ENCODE peak calls at places on chromosomes 11 and 22, in seven cellular contexts. One of them, this sample, is unnamed.

GRCh38 chr11:23021287-23021863 is 161.1 kb upstream of the CCDC179 start:
- DNase-seq in mammary epithelial cell: no peak
- DNase-seq in PC-9: peak
- DNase-seq in choroid plexus epithelial cell: peak
- DNase-seq in MM.1S: peak
- DNase-seq in A549: peak
- DNase-seq in GM12865: peak
- DNase-seq in this sample: peak

GRCh38 chr11:90639687-90640086 is 416.8 kb upstream of the CHORDC1 start:
- DNase-seq in mammary epithelial cell: peak
- DNase-seq in PC-9: no peak
- DNase-seq in choroid plexus epithelial cell: peak
- DNase-seq in MM.1S: no peak
- DNase-seq in A549: no peak
- DNase-seq in GM12865: no peak
- DNase-seq in this sample: no peak

GRCh38 chr11:135023499-135023898 is 611.5 kb upstream of the B3GAT1 start:
- DNase-seq in mammary epithelial cell: no peak
- DNase-seq in PC-9: no peak
- DNase-seq in choroid plexus epithelial cell: no peak
- DNase-seq in MM.1S: no peak
- DNase-seq in A549: no peak
- DNase-seq in GM12865: no peak
- DNase-seq in this sample: no peak

GRCh38 chr22:50250555-50251471 is at the start of gene HDAC10:
- DNase-seq in mammary epithelial cell: peak
- DNase-seq in PC-9: peak
- DNase-seq in choroid plexus epithelial cell: peak
- DNase-seq in MM.1S: peak
- DNase-seq in A549: no peak
- DNase-seq in GM12865: peak
- DNase-seq in this sample: peak

GRCh38 chr11:66237867-66238266 is 30.6 kb upstream of the RAB1B start:
- DNase-seq in mammary epithelial cell: no peak
- DNase-seq in PC-9: no peak
- DNase-seq in choroid plexus epithelial cell: no peak
- DNase-seq in MM.1S: no peak
- DNase-seq in A549: no peak
- DNase-seq in GM12865: no peak
- DNase-seq in this sample: no peak

GRCh38 chr22:21700822-21701221 is 34.8 kb downstream of the YPEL1 start:
- DNase-seq in mammary epithelial cell: no peak
- DNase-seq in PC-9: no peak
- DNase-seq in choroid plexus epithelial cell: no peak
- DNase-seq in MM.1S: no peak
- DNase-seq in A549: no peak
- DNase-seq in GM12865: no peak
- DNase-seq in this sample: no peak

GRCh38 chr11:78022397-78023396 is at the start of gene KCTD14:
- DNase-seq in mammary epithelial cell: peak
- DNase-seq in PC-9: peak
- DNase-seq in choroid plexus epithelial cell: no peak
- DNase-seq in MM.1S: no peak
- DNase-seq in A549: no peak
- DNase-seq in GM12865: peak
- DNase-seq in this sample: peak

GRCh38 chr22:23534851-23535717 is 45.0 kb downstream of the IGLL1 start:
- DNase-seq in mammary epithelial cell: no peak
- DNase-seq in PC-9: no peak
- DNase-seq in choroid plexus epithelial cell: no peak
- DNase-seq in MM.1S: no peak
- DNase-seq in A549: no peak
- DNase-seq in GM12865: no peak
- DNase-seq in this sample: no peak

GRCh38 chr11:86460461-86461404 is 86.0 kb downstream of the CCDC81 start:
- DNase-seq in mammary epithelial cell: no peak
- DNase-seq in PC-9: no peak
- DNase-seq in choroid plexus epithelial cell: peak
- DNase-seq in MM.1S: no peak
- DNase-seq in A549: no peak
- DNase-seq in GM12865: no peak
- DNase-seq in this sample: no peak

GRCh38 chr11:117831661-117832415 is 7.3 kb upstream of the FXYD2 start:
- DNase-seq in mammary epithelial cell: no peak
- DNase-seq in PC-9: no peak
- DNase-seq in choroid plexus epithelial cell: no peak
- DNase-seq in MM.1S: no peak
- DNase-seq in A549: no peak
- DNase-seq in GM12865: no peak
- DNase-seq in this sample: peak

GRCh38 chr22:30196141-30196866 is 50.3 kb downstream of the LIF start:
- DNase-seq in mammary epithelial cell: peak
- DNase-seq in PC-9: peak
- DNase-seq in choroid plexus epithelial cell: peak
- DNase-seq in MM.1S: no peak
- DNase-seq in A549: peak
- DNase-seq in GM12865: peak
- DNase-seq in this sample: peak

GRCh38 chr11:86369668-86370067 is 5.0 kb upstream of the CCDC81 start:
- DNase-seq in mammary epithelial cell: peak
- DNase-seq in PC-9: no peak
- DNase-seq in choroid plexus epithelial cell: no peak
- DNase-seq in MM.1S: no peak
- DNase-seq in A549: no peak
- DNase-seq in GM12865: no peak
- DNase-seq in this sample: no peak

GRCh38 chr22:30116362-30117117 is 36.3 kb downstream of the HORMAD2 start:
- DNase-seq in mammary epithelial cell: peak
- DNase-seq in PC-9: no peak
- DNase-seq in choroid plexus epithelial cell: peak
- DNase-seq in MM.1S: no peak
- DNase-seq in A549: no peak
- DNase-seq in GM12865: no peak
- DNase-seq in this sample: no peak

GRCh38 chr11:47163198-47163597 is 13.5 kb downstream of the ARFGAP2 start:
- DNase-seq in mammary epithelial cell: no peak
- DNase-seq in PC-9: no peak
- DNase-seq in choroid plexus epithelial cell: no peak
- DNase-seq in MM.1S: no peak
- DNase-seq in A549: no peak
- DNase-seq in GM12865: no peak
- DNase-seq in this sample: no peak

GRCh38 chr11:47162426-47162825 is 14.3 kb downstream of the ARFGAP2 start:
- DNase-seq in mammary epithelial cell: no peak
- DNase-seq in PC-9: no peak
- DNase-seq in choroid plexus epithelial cell: no peak
- DNase-seq in MM.1S: no peak
- DNase-seq in A549: no peak
- DNase-seq in GM12865: no peak
- DNase-seq in this sample: no peak

GRCh38 chr11:47161134-47161854 is 15.4 kb downstream of the ARFGAP2 start:
- DNase-seq in mammary epithelial cell: peak
- DNase-seq in PC-9: peak
- DNase-seq in choroid plexus epithelial cell: peak
- DNase-seq in MM.1S: peak
- DNase-seq in A549: peak
- DNase-seq in GM12865: peak
- DNase-seq in this sample: peak

GRCh38 chr11:47160753-47161133 is 15.9 kb downstream of the ARFGAP2 start:
- DNase-seq in mammary epithelial cell: no peak
- DNase-seq in PC-9: no peak
- DNase-seq in choroid plexus epithelial cell: no peak
- DNase-seq in MM.1S: no peak
- DNase-seq in A549: peak
- DNase-seq in GM12865: no peak
- DNase-seq in this sample: no peak

DNA sequence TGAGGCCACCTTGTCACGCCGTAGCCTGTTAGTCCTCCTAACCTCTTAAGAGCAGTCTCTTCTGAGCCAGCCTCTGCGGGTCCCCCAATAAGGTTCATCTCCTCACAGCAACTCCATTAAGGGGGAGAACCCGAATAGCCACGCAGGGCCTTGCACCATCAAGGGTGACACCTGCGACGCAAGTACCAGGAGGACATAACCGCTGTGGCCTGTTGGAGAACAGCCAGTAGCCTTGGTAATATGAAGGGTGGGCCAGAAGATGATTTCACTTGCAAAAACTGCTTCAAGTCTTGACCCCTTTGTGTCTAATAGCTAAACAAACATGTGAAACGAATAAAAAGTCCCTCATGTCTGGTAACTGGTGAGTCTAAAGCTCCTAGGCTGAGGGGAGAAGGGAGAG is 14.8 kb downstream of the ARFGAP2 start:
- DNase-seq in mammary epithelial cell: no peak
- DNase-seq in PC-9: no peak
- DNase-seq in choroid plexus epithelial cell: peak
- DNase-seq in MM.1S: no peak
- DNase-seq in A549: no peak
- DNase-seq in GM12865: no peak
- DNase-seq in this sample: no peak
- TF ChIP-seq CTCF in mammary epithelial cell: no peak
- TF ChIP-seq CTCF in PC-9: no peak
- TF ChIP-seq CTCF in choroid plexus epithelial cell: no peak
- TF ChIP-seq CTCF in MM.1S: no peak
- TF ChIP-seq CTCF in A549: no peak
- TF ChIP-seq CTCF in GM12865: no peak
- TF ChIP-seq CTCF in this sample: no peak

GRCh38 chr11:33552756-33553155 is 147.9 kb downstream of the C11orf91 start:
- DNase-seq in mammary epithelial cell: peak
- DNase-seq in PC-9: no peak
- DNase-seq in choroid plexus epithelial cell: no peak
- DNase-seq in MM.1S: no peak
- DNase-seq in A549: no peak
- DNase-seq in GM12865: no peak
- DNase-seq in this sample: no peak
- TF ChIP-seq CTCF in mammary epithelial cell: no peak
- TF ChIP-seq CTCF in PC-9: no peak
- TF ChIP-seq CTCF in choroid plexus epithelial cell: no peak
- TF ChIP-seq CTCF in MM.1S: no peak
- TF ChIP-seq CTCF in A549: no peak
- TF ChIP-seq CTCF in GM12865: no peak
- TF ChIP-seq CTCF in this sample: no peak

DNA sequence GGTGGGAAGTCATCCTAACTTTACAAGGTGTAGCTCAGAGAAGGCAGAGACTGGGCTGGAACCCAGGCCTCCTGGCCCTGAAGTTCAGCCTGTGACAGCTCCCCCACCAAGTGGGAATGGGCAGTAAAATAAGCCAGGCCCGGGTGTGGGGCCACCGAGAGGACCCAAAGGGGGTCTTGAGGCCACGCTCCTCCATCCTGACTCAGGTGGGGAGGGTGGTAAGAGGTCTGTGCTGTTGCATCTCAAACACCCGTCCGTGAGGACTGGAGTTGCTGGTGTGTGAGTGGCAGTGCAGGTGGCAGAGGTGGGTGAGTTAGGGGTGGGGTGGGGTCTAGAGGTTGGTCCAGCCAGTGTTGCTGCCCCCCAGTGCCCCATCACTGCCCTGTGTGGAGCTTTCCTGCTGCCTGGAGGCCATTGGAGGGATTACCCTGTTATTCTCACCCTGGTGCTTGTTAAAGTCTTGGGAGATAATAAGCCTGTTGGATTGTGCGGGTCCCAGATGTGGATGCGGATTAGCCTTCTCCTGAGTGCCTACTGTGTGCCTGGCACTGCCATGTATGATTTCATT is 12.7 kb downstream of the SERPINH1 start:
- DNase-seq in mammary epithelial cell: no peak
- DNase-seq in PC-9: no peak
- DNase-seq in choroid plexus epithelial cell: no peak
- DNase-seq in MM.1S: no peak
- DNase-seq in A549: no peak
- DNase-seq in GM12865: no peak
- DNase-seq in this sample: no peak
- TF ChIP-seq CTCF in mammary epithelial cell: peak
- TF ChIP-seq CTCF in PC-9: no peak
- TF ChIP-seq CTCF in choroid plexus epithelial cell: peak
- TF ChIP-seq CTCF in MM.1S: no peak
- TF ChIP-seq CTCF in A549: no peak
- TF ChIP-seq CTCF in GM12865: no peak
- TF ChIP-seq CTCF in this sample: no peak

GRCh38 chr11:10302744-10303557 is 1.9 kb upstream of the ADM start:
- DNase-seq in mammary epithelial cell: peak
- DNase-seq in PC-9: peak
- DNase-seq in choroid plexus epithelial cell: peak
- DNase-seq in MM.1S: peak
- DNase-seq in A549: no peak
- DNase-seq in GM12865: peak
- DNase-seq in this sample: peak
- TF ChIP-seq CTCF in mammary epithelial cell: no peak
- TF ChIP-seq CTCF in PC-9: no peak
- TF ChIP-seq CTCF in choroid plexus epithelial cell: no peak
- TF ChIP-seq CTCF in MM.1S: peak
- TF ChIP-seq CTCF in A549: no peak
- TF ChIP-seq CTCF in GM12865: no peak
- TF ChIP-seq CTCF in this sample: no peak

GRCh38 chr11:44880511-44880910 is 70.2 kb downstream of the TP53I11 start:
- DNase-seq in mammary epithelial cell: no peak
- DNase-seq in PC-9: no peak
- DNase-seq in choroid plexus epithelial cell: no peak
- DNase-seq in MM.1S: no peak
- DNase-seq in A549: no peak
- DNase-seq in GM12865: no peak
- DNase-seq in this sample: no peak
- TF ChIP-seq CTCF in mammary epithelial cell: no peak
- TF ChIP-seq CTCF in PC-9: no peak
- TF ChIP-seq CTCF in choroid plexus epithelial cell: no peak
- TF ChIP-seq CTCF in MM.1S: no peak
- TF ChIP-seq CTCF in A549: no peak
- TF ChIP-seq CTCF in GM12865: no peak
- TF ChIP-seq CTCF in this sample: no peak

DNA sequence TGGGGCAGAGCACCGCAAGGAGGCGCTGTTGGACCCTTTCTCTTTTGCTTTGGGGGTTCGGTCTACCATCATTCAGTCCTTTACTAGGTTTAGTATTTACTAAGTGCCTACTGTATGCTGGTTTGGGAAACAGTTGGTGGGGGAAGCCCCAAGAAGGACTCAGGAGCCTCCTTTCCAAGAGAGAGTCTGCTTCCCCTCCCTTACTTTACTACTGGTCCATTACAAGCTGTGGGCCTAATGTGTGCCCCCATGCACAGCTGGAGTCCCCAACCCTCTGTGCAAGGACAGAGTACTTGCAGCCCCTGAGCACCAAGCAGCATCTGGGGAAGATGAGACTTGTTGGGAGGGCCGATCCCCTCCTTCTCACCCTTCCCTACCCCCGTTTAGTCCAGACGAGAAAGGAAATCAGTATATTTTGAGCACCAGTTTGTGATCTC is 876 bp upstream of the UBE2L6 start:
- DNase-seq in mammary epithelial cell: peak
- DNase-seq in PC-9: peak
- DNase-seq in choroid plexus epithelial cell: peak
- DNase-seq in MM.1S: peak
- DNase-seq in A549: no peak
- DNase-seq in GM12865: peak
- DNase-seq in this sample: no peak
- TF ChIP-seq CTCF in mammary epithelial cell: peak
- TF ChIP-seq CTCF in PC-9: peak
- TF ChIP-seq CTCF in choroid plexus epithelial cell: peak
- TF ChIP-seq CTCF in MM.1S: peak
- TF ChIP-seq CTCF in A549: peak
- TF ChIP-seq CTCF in GM12865: peak
- TF ChIP-seq CTCF in this sample: peak

GRCh38 chr22:42313804-42314581 is 43.5 kb upstream of the TCF20 start:
- DNase-seq in mammary epithelial cell: peak
- DNase-seq in PC-9: peak
- DNase-seq in choroid plexus epithelial cell: peak
- DNase-seq in MM.1S: peak
- DNase-seq in A549: peak
- DNase-seq in GM12865: peak
- DNase-seq in this sample: peak
- TF ChIP-seq CTCF in mammary epithelial cell: peak
- TF ChIP-seq CTCF in PC-9: peak
- TF ChIP-seq CTCF in choroid plexus epithelial cell: peak
- TF ChIP-seq CTCF in MM.1S: peak
- TF ChIP-seq CTCF in A549: peak
- TF ChIP-seq CTCF in GM12865: peak
- TF ChIP-seq CTCF in this sample: no peak

This sample was measured in pancreas.